ENCODE peak calls at places on chromosomes 16 and 17, in four cellular contexts. N is activated T-helper 1 cell treated with Interleukin-2 at 50 U/mL for 16 hours, M is SK-MEL-5, W is HTR-8/SVneo. D is an unnamed sample.
A peak's percentile ranks its signal among the peaks of the same experiment; 100 is the strongest.

GRCh38 chr17:75720656-75721462 is at the start of gene ITGB4:
- DNase-seq in N (peak; percentile 59), M (no peak), W (peak; percentile 82), D (peak; percentile 36)

GRCh38 chr17:31100840-31101239 is 6.1 kb downstream of the NF1 start:
- DNase-seq in N (no peak), M (no peak), W (no peak), D (no peak)

GRCh38 chr16:5615868-5616642 is 518.5 kb upstream of the EEF2KMT start:
- DNase-seq in N (no peak), M (peak; percentile 68), W (peak; percentile 17), D (no peak)

GRCh38 chr16:81632392-81633146 is 146.5 kb upstream of the PLCG2 start:
- DNase-seq in N (peak; percentile 64), M (no peak), W (peak; percentile 74), D (peak; percentile 65)

GRCh38 chr17:33012522-33013033 is 20.9 kb downstream of the SPACA3 start:
- DNase-seq in N (no peak), M (peak; percentile 76), W (peak; percentile 82), D (no peak)

GRCh38 chr16:11258553-11259287 is 2.7 kb upstream of the SOCS1 start:
- DNase-seq in N (no peak), M (peak; percentile 24), W (no peak), D (no peak)

GRCh38 chr17:18860161-18860972 is 2.4 kb downstream of the PRPSAP2 start:
- DNase-seq in N (no peak), M (no peak), W (no peak), D (no peak)

GRCh38 chr17:35257080-35257701 is 14.3 kb downstream of the SLFN5 start:
- DNase-seq in N (no peak), M (no peak), W (peak; percentile 36), D (no peak)

GRCh38 chr17:47210105-47210504 is 957 bp downstream of the MYL4 start:
- DNase-seq in N (no peak), M (no peak), W (no peak), D (no peak)

GRCh38 chr17:17394494-17394893 is 82.3 kb upstream of the MED9 start:
- DNase-seq in N (no peak), M (no peak), W (no peak), D (no peak)

GRCh38 chr16:1790611-1791255 is 2.8 kb downstream of the IGFALS start:
- DNase-seq in N (no peak), M (no peak), W (no peak), D (no peak)

D was measured in activated T-helper 9 cell treated with anti-CD3 and anti-CD28 coated beads, Interleukin-2, amount 50 U/mL, for 16 hours.